ENCODE peak calls at places on chromosome 7, in six cellular contexts. B is T-helper 9 cell, M is RPMI8226, G is A172, Z is neural progenitor cell, C is IMR-90. N is an unnamed sample.

GRCh38 chr7:77235280-77235679 is 35.7 kb upstream of the FGL2 start:
- DNase-seq in B (no peak), M (no peak), G (no peak), Z (no peak), C (peak), N (no peak)

GRCh38 chr7:123143206-123143605 is 56.6 kb downstream of the SLC13A1 start:
- DNase-seq in B (no peak), M (no peak), G (no peak), Z (no peak), C (no peak), N (no peak)

GRCh38 chr7:122588621-122589020 is 110.3 kb downstream of the RNF133 start:
- DNase-seq in B (no peak), M (no peak), G (peak), Z (no peak), C (no peak), N (no peak)

GRCh38 chr7:129437190-129437589 is 3.0 kb downstream of the STRIP2 start:
- DNase-seq in B (no peak), M (no peak), G (no peak), Z (no peak), C (no peak), N (no peak)

GRCh38 chr7:136869006-136869961 is 832 bp downstream of the CHRM2 start:
- DNase-seq in B (no peak), M (no peak), G (no peak), Z (peak), C (peak), N (no peak)

GRCh38 chr7:131829911-131830310 is 273.5 kb upstream of the PODXL start:
- DNase-seq in B (no peak), M (no peak), G (no peak), Z (peak), C (no peak), N (no peak)

GRCh38 chr7:135950972-135951371 is 26.2 kb downstream of the MTPN start:
- DNase-seq in B (no peak), M (no peak), G (no peak), Z (no peak), C (no peak), N (no peak)

GRCh38 chr7:124276005-124276606 is 243.2 kb upstream of the TMEM229A start:
- DNase-seq in B (no peak), M (peak), G (peak), Z (peak), C (peak), N (peak)

GRCh38 chr7:112757337-112757736 is 32.9 kb downstream of the TMEM168 start:
- DNase-seq in B (no peak), M (no peak), G (no peak), Z (no peak), C (no peak), N (no peak)

GRCh38 chr7:132317856-132318255 is 258.4 kb downstream of the PLXNA4 start:
- DNase-seq in B (no peak), M (no peak), G (no peak), Z (no peak), C (no peak), N (no peak)

GRCh38 chr7:133699390-133699789 is 427.8 kb upstream of the LRGUK start:
- DNase-seq in B (no peak), M (no peak), G (no peak), Z (no peak), C (no peak), N (no peak)

GRCh38 chr7:133822816-133823552 is 304.2 kb upstream of the LRGUK start:
- DNase-seq in B (no peak), M (no peak), G (no peak), Z (no peak), C (no peak), N (no peak)

GRCh38 chr7:87878208-87878735 is 2.0 kb downstream of the DBF4 start:
- DNase-seq in B (no peak), M (no peak), G (peak), Z (no peak), C (peak), N (no peak)

N was measured in NAMALWA.